ENCODE peak calls at places on chromosomes 3 and 15, in five cellular contexts. Z is epithelial cell of esophagus, N is GM23338, L is DND-41, W is left ventricle myocardium inferior. Y is an unnamed sample.

GRCh38 chr3:189337672-189338071 is 165.9 kb downstream of the TPRG1 start:
- DNase-seq in N (peak), W (no peak), Z (no peak), L (no peak), Y (no peak)

GRCh38 chr15:78110096-78110495 is 17.7 kb downstream of the SH2D7 start:
- DNase-seq in Z (no peak), N (no peak), W (no peak), L (no peak), Y (no peak)

GRCh38 chr3:107421170-107421792 is 44.0 kb downstream of the CCDC54 start:
- DNase-seq in Z (peak), L (peak), N (peak), W (no peak), Y (peak)

GRCh38 chr15:101547737-101548136 is 58.2 kb upstream of the PCSK6 start:
- DNase-seq in L (no peak), Z (no peak), N (no peak), W (no peak), Y (no peak)

GRCh38 chr15:76150508-76150907 is 90.7 kb downstream of the TMEM266 start:
- DNase-seq in N (no peak), W (no peak), L (no peak), Z (no peak), Y (no peak)

GRCh38 chr3:8629151-8630021 is 15.2 kb downstream of the SSUH2 start:
- DNase-seq in L (no peak), N (no peak), Z (peak), W (no peak), Y (peak)

GRCh38 chr3:5245927-5246326 is 58.4 kb downstream of the EDEM1 start:
- DNase-seq in W (no peak), N (no peak), L (peak), Z (peak), Y (no peak)

GRCh38 chr15:74318376-74319137 is 48.9 kb downstream of the CYP11A1 start:
- DNase-seq in Z (no peak), W (peak), L (no peak), N (peak), Y (no peak)

GRCh38 chr3:85037203-85037602 is 78.4 kb downstream of the CADM2 start:
- DNase-seq in L (no peak), N (no peak), W (no peak), Z (no peak), Y (no peak)

GRCh38 chr15:88106063-88106462 is 150.5 kb downstream of the NTRK3 start:
- DNase-seq in Z (no peak), L (no peak), W (no peak), N (no peak), Y (no peak)

GRCh38 chr3:113631143-113631542 is 65.3 kb downstream of the USF3 start:
- DNase-seq in W (no peak), N (no peak), L (no peak), Z (no peak), Y (no peak)

GRCh38 chr3:123620338-123620737 is 35.5 kb upstream of the HACD2 start:
- DNase-seq in L (no peak), W (no peak), N (no peak), Z (peak), Y (peak)

GRCh38 chr3:61250784-61251173 is 473 bp downstream of the FHIT start:
- DNase-seq in W (peak), N (peak), Z (peak), L (no peak), Y (no peak)

GRCh38 chr3:105745046-105745445 is 123.8 kb downstream of the CBLB start:
- DNase-seq in N (no peak), Z (no peak), W (no peak), L (no peak), Y (no peak)

GRCh38 chr3:88657459-88657858 is 450.0 kb upstream of the EPHA3 start:
- DNase-seq in W (no peak), N (no peak), Z (no peak), L (no peak), Y (no peak)

GRCh38 chr3:156010829-156011228 is 109.5 kb upstream of the KCNAB1 start:
- DNase-seq in N (peak), Z (peak), L (no peak), W (no peak), Y (peak)
- TF ChIP-seq CTCF in N (peak), Z (peak), L (peak), W (peak), Y (no peak)

GRCh38 chr15:32641517-32642059 is at the start of gene SCG5:
- DNase-seq in Z (peak), N (peak), W (no peak), L (no peak), Y (peak)
- H3K4me3 ChIP-seq in Z (peak), N (peak), W (peak), L (no peak), Y (peak)

GRCh38 chr3:184039414-184039813 is 7.9 kb downstream of the HTR3D start:
- DNase-seq in L (no peak), W (no peak), N (no peak), Z (peak), Y (no peak)

GRCh38 chr3:184042617-184043016 is 10.2 kb upstream of the HTR3C start:
- DNase-seq in L (no peak), W (no peak), N (no peak), Z (no peak), Y (no peak)

GRCh38 chr3:184037816-184038215 is 6.3 kb downstream of the HTR3D start:
- DNase-seq in W (no peak), Z (peak), N (peak), L (no peak), Y (no peak)

GRCh38 chr3:184040010-184040409 is 8.5 kb downstream of the HTR3D start:
- DNase-seq in L (no peak), Z (peak), W (no peak), N (peak), Y (peak)
- TF ChIP-seq CTCF in L (no peak), Z (no peak), W (peak), N (peak), Y (peak)

DNA sequence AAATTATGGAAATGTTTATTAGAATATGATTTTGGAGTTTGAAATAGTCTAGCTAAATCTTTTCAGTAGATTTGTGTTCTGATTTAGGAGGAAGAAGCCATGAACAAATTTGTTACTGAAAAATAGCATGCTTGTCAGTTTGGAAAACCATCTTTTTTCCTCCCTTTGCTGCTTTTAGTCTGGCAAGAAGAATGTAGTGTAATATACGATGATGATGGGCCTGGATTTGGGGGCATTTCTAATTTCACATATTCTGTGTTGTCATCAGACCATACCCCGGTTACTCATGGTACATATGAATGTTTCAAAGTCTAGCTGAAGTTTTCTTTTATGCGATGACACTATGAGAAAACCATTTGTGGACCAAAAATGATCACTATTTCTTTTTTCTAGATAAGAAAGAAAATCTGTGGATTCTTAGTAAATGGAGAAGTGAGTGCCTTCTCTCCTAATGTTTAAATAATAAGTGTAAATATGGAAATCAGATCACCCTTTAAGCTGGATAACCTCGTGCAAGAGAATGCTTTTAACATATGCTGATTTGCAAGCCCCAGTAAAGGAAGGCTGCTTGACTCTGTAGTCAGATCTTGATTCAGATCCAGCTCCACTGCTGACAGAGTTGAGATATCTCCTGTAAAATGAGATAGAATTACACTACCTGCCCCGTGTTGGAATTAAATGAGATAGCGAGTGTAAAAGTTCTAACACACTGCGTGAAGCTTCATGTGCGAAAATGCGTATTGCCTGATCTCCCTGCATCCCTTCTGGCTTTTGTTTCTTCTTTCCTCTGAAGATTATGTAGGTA is 3.0 kb downstream of the MEF2A start:
- DNase-seq in Z (no peak), N (peak), L (no peak), W (no peak), Y (peak)
- H3K4me3 ChIP-seq in Z (no peak), N (peak), L (peak), W (peak), Y (no peak)

GRCh38 chr15:80242802-80243201 is 9.2 kb downstream of the CTXND1 start:
- DNase-seq in L (no peak), W (no peak), Z (no peak), N (no peak), Y (no peak)

GRCh38 chr15:80241508-80241907 is 10.5 kb downstream of the CTXND1 start:
- DNase-seq in Z (no peak), W (no peak), L (peak), N (no peak), Y (no peak)

GRCh38 chr15:80240261-80240660 is 11.8 kb downstream of the CTXND1 start:
- DNase-seq in Z (no peak), W (no peak), N (no peak), L (no peak), Y (no peak)

GRCh38 chr15:80246425-80246894 is 5.6 kb downstream of the CTXND1 start:
- DNase-seq in L (no peak), N (no peak), W (no peak), Z (no peak), Y (no peak)

GRCh38 chr15:80242132-80242769 is 9.8 kb downstream of the CTXND1 start:
- DNase-seq in W (no peak), N (peak), L (no peak), Z (peak), Y (peak)
- TF ChIP-seq CTCF in W (peak), N (peak), L (peak), Z (peak), Y (peak)

DNA sequence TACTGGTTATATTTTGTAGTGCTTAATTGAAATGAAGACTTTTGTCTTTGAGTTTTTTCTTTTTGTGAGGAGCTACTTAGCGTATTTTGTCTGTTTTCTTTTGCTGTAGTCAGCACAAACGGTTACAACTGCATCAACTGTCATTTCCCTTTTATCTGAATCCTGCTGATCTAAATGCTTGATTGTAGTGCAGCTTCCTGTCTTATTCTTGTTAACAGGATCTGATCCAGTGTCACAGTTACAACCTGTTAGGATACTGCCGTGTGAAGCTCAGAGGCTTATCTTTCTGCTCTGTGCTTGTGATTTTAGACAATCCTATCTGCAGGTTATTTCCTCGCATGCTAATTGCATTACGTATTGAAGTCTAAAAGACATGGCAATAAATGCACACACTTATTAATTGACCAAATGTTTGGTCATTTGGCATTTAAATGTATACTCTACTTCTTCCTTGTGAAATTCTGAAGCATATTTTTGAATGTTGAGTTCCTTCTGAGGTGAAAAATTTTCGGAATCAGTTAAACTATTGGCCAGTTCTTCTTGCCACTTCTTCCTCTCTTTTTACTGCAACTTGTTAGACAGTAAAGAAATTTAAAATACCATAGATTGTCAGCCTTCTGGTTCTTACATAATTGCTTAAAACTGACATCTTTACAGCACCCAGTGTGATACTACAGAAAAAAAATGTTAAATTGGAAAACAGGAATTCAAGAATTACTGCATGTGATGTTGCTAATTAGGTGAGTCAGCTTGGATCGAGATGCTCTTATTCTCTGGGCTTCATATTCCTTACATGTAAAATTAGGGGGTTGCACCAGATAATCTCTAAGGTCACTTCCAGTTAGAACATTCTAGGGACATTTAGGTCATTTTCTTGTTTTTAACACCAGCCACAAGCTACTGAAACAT is 168.2 kb downstream of the MBNL1 start:
- DNase-seq in N (no peak), L (no peak), W (no peak), Z (no peak), Y (no peak)
- H3K4me3 ChIP-seq in N (no peak), L (no peak), W (no peak), Z (no peak), Y (no peak)

Y was measured in foreskin fibroblast.